ENCODE peak calls at places on chromosomes 5 and 9, in nine cellular contexts. One of them, this sample, is unnamed.

GRCh38 chr9:108019821-108020220 is 530.3 kb upstream of the KLF4 start:
- DNase-seq in globus pallidus: no peak
- DNase-seq in midbrain: no peak
- DNase-seq in MG63: no peak
- DNase-seq in HuH-7: no peak
- DNase-seq in stimulated activated naive B cell treated with anti-CD40 and anti-IgM and Interleukin-4, amounts not matched to agents 10 μg/mL and 1 μg/mL and 100 μg/mL, for 72 hours: no peak
- DNase-seq in right cardiac atrium: no peak
- DNase-seq in stimulated activated CD8-positive, alpha-beta memory T cell treated with anti-CD3 and anti-CD28 coated beads, Interleukin-2, amount 100 ng/mL, for 1 hour: no peak
- DNase-seq in pons: no peak
- DNase-seq in this sample: no peak

GRCh38 chr5:10145922-10146321 is 103.8 kb downstream of the ATPSCKMT start:
- DNase-seq in globus pallidus: peak; percentile 48
- DNase-seq in midbrain: peak; percentile 42
- DNase-seq in MG63: peak; percentile 25
- DNase-seq in HuH-7: peak; percentile 27
- DNase-seq in stimulated activated naive B cell treated with anti-CD40 and anti-IgM and Interleukin-4, amounts not matched to agents 10 μg/mL and 1 μg/mL and 100 μg/mL, for 72 hours: no peak
- DNase-seq in right cardiac atrium: no peak
- DNase-seq in stimulated activated CD8-positive, alpha-beta memory T cell treated with anti-CD3 and anti-CD28 coated beads, Interleukin-2, amount 100 ng/mL, for 1 hour: no peak
- DNase-seq in pons: peak; percentile 58
- DNase-seq in this sample: no peak

GRCh38 chr5:146027746-146028145 is 77.6 kb downstream of the PLAC8L1 start:
- DNase-seq in globus pallidus: no peak
- DNase-seq in midbrain: no peak
- DNase-seq in MG63: peak; percentile 54
- DNase-seq in HuH-7: no peak
- DNase-seq in stimulated activated naive B cell treated with anti-CD40 and anti-IgM and Interleukin-4, amounts not matched to agents 10 μg/mL and 1 μg/mL and 100 μg/mL, for 72 hours: no peak
- DNase-seq in right cardiac atrium: no peak
- DNase-seq in stimulated activated CD8-positive, alpha-beta memory T cell treated with anti-CD3 and anti-CD28 coated beads, Interleukin-2, amount 100 ng/mL, for 1 hour: no peak
- DNase-seq in pons: no peak
- DNase-seq in this sample: no peak

GRCh38 chr5:10418654-10419345 is 22.9 kb upstream of the ROPN1L start:
- DNase-seq in globus pallidus: no peak
- DNase-seq in midbrain: no peak
- DNase-seq in MG63: no peak
- DNase-seq in HuH-7: no peak
- DNase-seq in stimulated activated naive B cell treated with anti-CD40 and anti-IgM and Interleukin-4, amounts not matched to agents 10 μg/mL and 1 μg/mL and 100 μg/mL, for 72 hours: no peak
- DNase-seq in right cardiac atrium: no peak
- DNase-seq in stimulated activated CD8-positive, alpha-beta memory T cell treated with anti-CD3 and anti-CD28 coated beads, Interleukin-2, amount 100 ng/mL, for 1 hour: no peak
- DNase-seq in pons: no peak
- DNase-seq in this sample: no peak

GRCh38 chr5:92775711-92776615 is 805.1 kb downstream of the NR2F1-AS1 start:
- DNase-seq in globus pallidus: no peak
- DNase-seq in midbrain: no peak
- DNase-seq in MG63: no peak
- DNase-seq in HuH-7: no peak
- DNase-seq in stimulated activated naive B cell treated with anti-CD40 and anti-IgM and Interleukin-4, amounts not matched to agents 10 μg/mL and 1 μg/mL and 100 μg/mL, for 72 hours: no peak
- DNase-seq in right cardiac atrium: no peak
- DNase-seq in stimulated activated CD8-positive, alpha-beta memory T cell treated with anti-CD3 and anti-CD28 coated beads, Interleukin-2, amount 100 ng/mL, for 1 hour: no peak
- DNase-seq in pons: no peak
- DNase-seq in this sample: no peak

GRCh38 chr9:37919166-37919955 is 15.4 kb upstream of the SLC25A51 start:
- DNase-seq in globus pallidus: no peak
- DNase-seq in midbrain: no peak
- DNase-seq in MG63: no peak
- DNase-seq in HuH-7: no peak
- DNase-seq in stimulated activated naive B cell treated with anti-CD40 and anti-IgM and Interleukin-4, amounts not matched to agents 10 μg/mL and 1 μg/mL and 100 μg/mL, for 72 hours: no peak
- DNase-seq in right cardiac atrium: no peak
- DNase-seq in stimulated activated CD8-positive, alpha-beta memory T cell treated with anti-CD3 and anti-CD28 coated beads, Interleukin-2, amount 100 ng/mL, for 1 hour: no peak
- DNase-seq in pons: no peak
- DNase-seq in this sample: no peak

GRCh38 chr9:20355022-20355421 is 267.3 kb downstream of the MLLT3 start:
- DNase-seq in globus pallidus: no peak
- DNase-seq in midbrain: no peak
- DNase-seq in MG63: no peak
- DNase-seq in HuH-7: no peak
- DNase-seq in stimulated activated naive B cell treated with anti-CD40 and anti-IgM and Interleukin-4, amounts not matched to agents 10 μg/mL and 1 μg/mL and 100 μg/mL, for 72 hours: no peak
- DNase-seq in right cardiac atrium: no peak
- DNase-seq in stimulated activated CD8-positive, alpha-beta memory T cell treated with anti-CD3 and anti-CD28 coated beads, Interleukin-2, amount 100 ng/mL, for 1 hour: no peak
- DNase-seq in pons: no peak
- DNase-seq in this sample: no peak

GRCh38 chr5:140322751-140323731 is 20.1 kb upstream of the PFDN1 start:
- DNase-seq in globus pallidus: peak; percentile 82
- DNase-seq in midbrain: peak; percentile 51
- DNase-seq in MG63: peak; percentile 97
- DNase-seq in HuH-7: no peak
- DNase-seq in stimulated activated naive B cell treated with anti-CD40 and anti-IgM and Interleukin-4, amounts not matched to agents 10 μg/mL and 1 μg/mL and 100 μg/mL, for 72 hours: no peak
- DNase-seq in right cardiac atrium: peak; percentile 34
- DNase-seq in stimulated activated CD8-positive, alpha-beta memory T cell treated with anti-CD3 and anti-CD28 coated beads, Interleukin-2, amount 100 ng/mL, for 1 hour: no peak
- DNase-seq in pons: peak; percentile 85
- DNase-seq in this sample: peak; percentile 81

GRCh38 chr9:127502706-127503378 is 51.5 kb downstream of the LRSAM1 start:
- DNase-seq in globus pallidus: no peak
- DNase-seq in midbrain: no peak
- DNase-seq in MG63: no peak
- DNase-seq in HuH-7: no peak
- DNase-seq in stimulated activated naive B cell treated with anti-CD40 and anti-IgM and Interleukin-4, amounts not matched to agents 10 μg/mL and 1 μg/mL and 100 μg/mL, for 72 hours: no peak
- DNase-seq in right cardiac atrium: no peak
- DNase-seq in stimulated activated CD8-positive, alpha-beta memory T cell treated with anti-CD3 and anti-CD28 coated beads, Interleukin-2, amount 100 ng/mL, for 1 hour: no peak
- DNase-seq in pons: no peak
- DNase-seq in this sample: no peak

GRCh38 chr5:53965459-53965858 is 344.9 kb downstream of the ARL15 start:
- DNase-seq in globus pallidus: no peak
- DNase-seq in midbrain: no peak
- DNase-seq in MG63: no peak
- DNase-seq in HuH-7: no peak
- DNase-seq in stimulated activated naive B cell treated with anti-CD40 and anti-IgM and Interleukin-4, amounts not matched to agents 10 μg/mL and 1 μg/mL and 100 μg/mL, for 72 hours: no peak
- DNase-seq in right cardiac atrium: no peak
- DNase-seq in stimulated activated CD8-positive, alpha-beta memory T cell treated with anti-CD3 and anti-CD28 coated beads, Interleukin-2, amount 100 ng/mL, for 1 hour: no peak
- DNase-seq in pons: no peak
- DNase-seq in this sample: no peak

GRCh38 chr9:133731876-133732321 is 6.3 kb downstream of the SARDH start:
- DNase-seq in globus pallidus: no peak
- DNase-seq in midbrain: peak; percentile 27
- DNase-seq in MG63: peak; percentile 66
- DNase-seq in HuH-7: peak; percentile 61
- DNase-seq in stimulated activated naive B cell treated with anti-CD40 and anti-IgM and Interleukin-4, amounts not matched to agents 10 μg/mL and 1 μg/mL and 100 μg/mL, for 72 hours: no peak
- DNase-seq in right cardiac atrium: no peak
- DNase-seq in stimulated activated CD8-positive, alpha-beta memory T cell treated with anti-CD3 and anti-CD28 coated beads, Interleukin-2, amount 100 ng/mL, for 1 hour: no peak
- DNase-seq in pons: peak; percentile 39
- DNase-seq in this sample: peak; percentile 80

This sample was measured in testis.